ENCODE peak calls at places on chromosomes 12 and 14, in four cellular contexts. One of them, this sample, is unnamed. For H3K27me3, the result is how much of the 10 kb centered on the place peaks cover.

GRCh38 chr12:34402228-34402898 is 380.1 kb downstream of the ALG10 start:
- DNase-seq in GM12878: no peak
- DNase-seq in HepG2: no peak
- DNase-seq in H1: peak
- DNase-seq in this sample: no peak

GRCh38 chr14:76901171-76902055 is 75.2 kb downstream of the LRRC74A start:
- DNase-seq in GM12878: no peak
- DNase-seq in HepG2: no peak
- DNase-seq in H1: no peak
- DNase-seq in this sample: no peak

GRCh38 chr12:71661977-71662522 is 1.6 kb downstream of the ZFC3H1 start:
- DNase-seq in GM12878: no peak
- DNase-seq in HepG2: no peak
- DNase-seq in H1: no peak
- DNase-seq in this sample: no peak

GRCh38 chr14:53888535-53889386 is 67.9 kb downstream of the BMP4 start:
- DNase-seq in GM12878: no peak
- DNase-seq in HepG2: peak
- DNase-seq in H1: no peak
- DNase-seq in this sample: no peak

GRCh38 chr14:78959674-78960264 is 789.6 kb downstream of the NRXN3 start:
- DNase-seq in GM12878: no peak
- DNase-seq in HepG2: peak
- DNase-seq in H1: peak
- DNase-seq in this sample: peak

GRCh38 chr12:62724947-62725447 is 210.0 kb downstream of the PPM1H start:
- DNase-seq in GM12878: no peak
- DNase-seq in HepG2: peak
- DNase-seq in H1: no peak
- DNase-seq in this sample: peak

GRCh38 chr14:101061411-101062064 is 158.0 kb upstream of the RTL1 start:
- DNase-seq in GM12878: no peak
- DNase-seq in HepG2: no peak
- DNase-seq in H1: no peak
- DNase-seq in this sample: no peak

GRCh38 chr12:6230321-6231110 is 30.3 kb downstream of the CD9 start:
- DNase-seq in GM12878: peak
- DNase-seq in HepG2: peak
- DNase-seq in H1: no peak
- DNase-seq in this sample: no peak

GRCh38 chr12:22653790-22654189 is 28.8 kb downstream of the ETNK1 start:
- DNase-seq in GM12878: no peak
- DNase-seq in HepG2: no peak
- DNase-seq in H1: no peak
- DNase-seq in this sample: no peak

GRCh38 chr14:90488256-90488655 is 91.4 kb downstream of the CALM1 start:
- DNase-seq in GM12878: no peak
- DNase-seq in HepG2: no peak
- DNase-seq in H1: peak
- DNase-seq in this sample: no peak

GRCh38 chr14:95545769-95546168 is 10.9 kb downstream of the GLRX5 start:
- DNase-seq in GM12878: no peak
- DNase-seq in HepG2: no peak
- DNase-seq in H1: no peak
- DNase-seq in this sample: no peak

GRCh38 chr12:72057330-72057911 is 118.8 kb downstream of the TPH2 start:
- DNase-seq in GM12878: no peak
- DNase-seq in HepG2: no peak
- DNase-seq in H1: no peak
- DNase-seq in this sample: no peak

GRCh38 chr12:62210422-62210821 is 49.8 kb upstream of the USP15 start:
- DNase-seq in GM12878: no peak
- DNase-seq in HepG2: peak
- DNase-seq in H1: no peak
- DNase-seq in this sample: no peak

GRCh38 chr12:6326316-6326959 is 15.4 kb downstream of the TNFRSF1A start:
- DNase-seq in GM12878: no peak
- DNase-seq in HepG2: peak
- DNase-seq in H1: peak
- DNase-seq in this sample: peak

GRCh38 chr12:41462312-41462711 is 274.2 kb downstream of the PDZRN4 start:
- DNase-seq in GM12878: no peak
- DNase-seq in HepG2: no peak
- DNase-seq in H1: no peak
- DNase-seq in this sample: no peak

GRCh38 chr12:47905313-47905730 is 528 bp upstream of the VDR start:
- DNase-seq in GM12878: no peak
- DNase-seq in HepG2: no peak
- DNase-seq in H1: no peak
- DNase-seq in this sample: peak

GRCh38 chr12:3777206-3777809 is 24.4 kb upstream of the CRACR2A start:
- DNase-seq in GM12878: no peak
- DNase-seq in HepG2: peak
- DNase-seq in H1: no peak
- DNase-seq in this sample: peak

GRCh38 chr12:110940296-110940695 is 19.9 kb upstream of the MYL2 start:
- DNase-seq in GM12878: no peak
- DNase-seq in HepG2: no peak
- DNase-seq in H1: no peak
- DNase-seq in this sample: no peak

GRCh38 chr14:74140374-74140850 is 55.7 kb downstream of the LIN52 start:
- DNase-seq in GM12878: no peak
- DNase-seq in HepG2: no peak
- DNase-seq in H1: no peak
- DNase-seq in this sample: no peak

GRCh38 chr14:65304963-65305362 is 107.6 kb upstream of the FUT8 start:
- DNase-seq in GM12878: no peak
- DNase-seq in HepG2: no peak
- DNase-seq in H1: no peak
- DNase-seq in this sample: no peak

GRCh38 chr12:111454716-111455447 is 49.2 kb downstream of the SH2B3 start:
- DNase-seq in GM12878: no peak
- DNase-seq in HepG2: no peak
- DNase-seq in H1: peak
- DNase-seq in this sample: no peak

GRCh38 chr12:54411398-54412241 is 7.4 kb downstream of the ITGA5 start:
- DNase-seq in GM12878: no peak
- DNase-seq in HepG2: no peak
- DNase-seq in H1: peak
- DNase-seq in this sample: no peak
- TF ChIP-seq SUZ12 in GM12878: no peak
- TF ChIP-seq SUZ12 in HepG2: no peak
- TF ChIP-seq SUZ12 in H1: no peak
- TF ChIP-seq SUZ12 in this sample: no peak

DNA sequence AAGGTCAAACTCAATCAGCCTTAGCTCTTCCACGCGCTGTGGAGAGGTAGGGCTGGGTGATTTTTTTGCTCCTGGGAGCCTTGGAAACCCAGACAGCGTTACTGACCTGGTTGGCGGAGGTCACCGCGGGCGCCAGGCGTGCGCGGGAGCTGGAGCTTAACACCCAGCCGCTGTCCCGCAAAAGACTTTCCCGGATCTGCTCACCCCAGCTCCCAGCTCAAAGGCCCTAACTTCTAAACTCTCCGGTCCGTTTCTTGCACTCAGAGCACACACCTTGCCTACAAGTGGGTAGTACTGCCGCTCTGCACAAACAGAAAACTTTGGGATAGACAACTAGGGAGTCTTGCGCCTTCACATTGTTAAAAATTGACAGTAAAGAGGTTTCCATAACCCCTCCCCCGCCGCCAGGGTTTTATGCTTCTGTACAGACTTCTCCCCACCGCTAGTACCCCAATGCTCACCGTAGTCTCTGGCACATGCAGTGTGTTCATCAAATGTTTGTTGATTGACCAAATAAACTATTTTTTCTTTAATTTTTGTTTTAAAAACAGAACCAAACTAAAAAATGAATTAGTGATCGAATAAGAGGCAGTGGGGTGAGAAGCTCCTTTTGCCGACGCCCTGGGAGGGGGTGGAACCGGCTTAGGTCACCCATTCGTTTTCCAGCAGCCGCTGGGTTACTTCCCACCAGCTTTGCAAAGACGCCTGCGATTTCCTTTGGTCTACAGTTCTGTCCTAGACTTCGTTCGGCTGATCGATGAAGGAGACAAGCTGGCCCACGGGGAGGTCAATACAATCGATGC is 12.7 kb upstream of the TBX3 start:
- DNase-seq in GM12878: no peak
- DNase-seq in HepG2: no peak
- DNase-seq in H1: no peak
- DNase-seq in this sample: no peak
- H3K27me3 ChIP-seq in GM12878: under half
- H3K27me3 ChIP-seq in HepG2: under half
- H3K27me3 ChIP-seq in H1: half or more
- H3K27me3 ChIP-seq in this sample: half or more

DNA sequence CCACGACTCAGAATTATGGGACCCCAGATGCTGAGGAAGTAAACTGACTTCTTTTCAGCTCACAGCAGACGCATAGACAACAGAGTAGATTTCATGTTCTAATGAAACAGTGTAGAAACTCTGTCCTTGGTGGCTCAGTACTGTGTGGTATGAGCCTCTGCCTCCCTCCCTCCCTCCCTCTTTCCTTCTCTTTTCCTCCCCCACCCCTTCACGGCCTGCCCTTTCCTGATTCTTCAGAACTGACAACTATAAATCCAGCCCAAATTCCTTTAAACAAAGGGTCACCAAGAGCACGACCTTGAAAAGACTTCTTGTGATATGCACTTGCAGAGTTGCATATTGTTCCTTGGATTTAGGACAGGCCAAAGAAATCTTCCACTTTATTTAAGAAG is 163.9 kb downstream of the ETV6 start:
- DNase-seq in GM12878: no peak
- DNase-seq in HepG2: no peak
- DNase-seq in H1: no peak
- DNase-seq in this sample: no peak
- TF ChIP-seq SUZ12 in GM12878: no peak
- TF ChIP-seq SUZ12 in HepG2: no peak
- TF ChIP-seq SUZ12 in H1: no peak
- TF ChIP-seq SUZ12 in this sample: no peak

DNA sequence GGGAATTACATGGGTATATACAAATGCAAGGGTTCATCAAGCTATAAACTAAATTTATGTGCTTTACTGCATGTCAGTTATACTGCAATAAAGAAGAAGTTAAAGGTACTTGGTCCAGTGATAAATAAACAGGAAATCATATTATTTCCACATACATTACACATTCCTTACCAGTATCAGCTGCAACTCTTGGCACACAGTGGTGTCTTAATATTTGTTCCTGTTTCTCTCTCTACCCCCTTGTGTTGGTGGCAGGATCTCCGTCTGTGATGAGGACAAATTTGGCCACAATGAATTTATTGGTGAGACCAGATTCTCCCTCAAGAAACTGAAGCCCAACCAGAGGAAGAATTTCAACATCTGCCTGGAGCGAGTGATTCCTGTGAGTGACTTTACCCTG is 19.2 kb upstream of the OAS1 start:
- DNase-seq in GM12878: no peak
- DNase-seq in HepG2: no peak
- DNase-seq in H1: no peak
- DNase-seq in this sample: no peak
- H3K27me3 ChIP-seq in GM12878: under half
- H3K27me3 ChIP-seq in HepG2: under half
- H3K27me3 ChIP-seq in H1: under half
- H3K27me3 ChIP-seq in this sample: under half

GRCh38 chr14:94372021-94372605 is 16.3 kb downstream of the SERPINA1 start:
- DNase-seq in GM12878: no peak
- DNase-seq in HepG2: no peak
- DNase-seq in H1: peak
- DNase-seq in this sample: no peak
- TF ChIP-seq SUZ12 in GM12878: no peak
- TF ChIP-seq SUZ12 in HepG2: no peak
- TF ChIP-seq SUZ12 in H1: no peak
- TF ChIP-seq SUZ12 in this sample: no peak